ENCODE peak calls at places on chromosomes 1 and 21, in ten cellular contexts. One of them, this sample, is unnamed.

GRCh38 chr1:40384887-40385286 is 11.4 kb downstream of the SMAP2 start:
- DNase-seq in bronchial epithelial cell: no peak
- DNase-seq in tibial artery: no peak
- DNase-seq in mucosa of descending colon: no peak
- DNase-seq in AG04449: no peak
- DNase-seq in prostate gland: no peak
- DNase-seq in fibroblast of lung: no peak
- DNase-seq in upper lobe of left lung: no peak
- DNase-seq in uterus: no peak
- DNase-seq in GM12864: no peak
- DNase-seq in this sample: no peak

GRCh38 chr1:15624315-15624714 is 7.1 kb downstream of the DDI2 start:
- DNase-seq in tibial artery: no peak
- DNase-seq in uterus: no peak
- DNase-seq in bronchial epithelial cell: no peak
- DNase-seq in upper lobe of left lung: no peak
- DNase-seq in AG04449: no peak
- DNase-seq in GM12864: no peak
- DNase-seq in prostate gland: no peak
- DNase-seq in fibroblast of lung: no peak
- DNase-seq in mucosa of descending colon: no peak
- DNase-seq in this sample: no peak

GRCh38 chr1:12615166-12615915 is 2.7 kb downstream of the DHRS3 start:
- DNase-seq in AG04449: no peak
- DNase-seq in upper lobe of left lung: no peak
- DNase-seq in prostate gland: no peak
- DNase-seq in tibial artery: no peak
- DNase-seq in uterus: no peak
- DNase-seq in mucosa of descending colon: peak
- DNase-seq in bronchial epithelial cell: peak
- DNase-seq in fibroblast of lung: no peak
- DNase-seq in GM12864: no peak
- DNase-seq in this sample: no peak

GRCh38 chr1:205972491-205973168 is 29.4 kb upstream of the SLC26A9 start:
- DNase-seq in uterus: no peak
- DNase-seq in tibial artery: no peak
- DNase-seq in GM12864: no peak
- DNase-seq in fibroblast of lung: no peak
- DNase-seq in AG04449: no peak
- DNase-seq in bronchial epithelial cell: no peak
- DNase-seq in prostate gland: no peak
- DNase-seq in upper lobe of left lung: no peak
- DNase-seq in mucosa of descending colon: no peak
- DNase-seq in this sample: no peak

GRCh38 chr1:179589524-179589923 is 2.1 kb upstream of the TDRD5 start:
- DNase-seq in uterus: no peak
- DNase-seq in prostate gland: no peak
- DNase-seq in AG04449: no peak
- DNase-seq in tibial artery: no peak
- DNase-seq in bronchial epithelial cell: no peak
- DNase-seq in fibroblast of lung: no peak
- DNase-seq in mucosa of descending colon: no peak
- DNase-seq in GM12864: no peak
- DNase-seq in upper lobe of left lung: no peak
- DNase-seq in this sample: no peak

GRCh38 chr21:42389449-42389835 is 6.4 kb downstream of the TMPRSS3 start:
- DNase-seq in mucosa of descending colon: peak
- DNase-seq in GM12864: no peak
- DNase-seq in tibial artery: no peak
- DNase-seq in upper lobe of left lung: no peak
- DNase-seq in AG04449: no peak
- DNase-seq in uterus: no peak
- DNase-seq in prostate gland: peak
- DNase-seq in fibroblast of lung: no peak
- DNase-seq in bronchial epithelial cell: no peak
- DNase-seq in this sample: no peak

GRCh38 chr1:28326980-28327379 is 1.9 kb upstream of the MED18 start:
- DNase-seq in fibroblast of lung: no peak
- DNase-seq in upper lobe of left lung: no peak
- DNase-seq in bronchial epithelial cell: peak
- DNase-seq in mucosa of descending colon: no peak
- DNase-seq in tibial artery: no peak
- DNase-seq in uterus: no peak
- DNase-seq in AG04449: no peak
- DNase-seq in GM12864: no peak
- DNase-seq in prostate gland: no peak
- DNase-seq in this sample: no peak

GRCh38 chr1:202623075-202623474 is 87.2 kb downstream of the SYT2 start:
- DNase-seq in upper lobe of left lung: peak
- DNase-seq in bronchial epithelial cell: no peak
- DNase-seq in mucosa of descending colon: no peak
- DNase-seq in GM12864: no peak
- DNase-seq in AG04449: no peak
- DNase-seq in prostate gland: no peak
- DNase-seq in uterus: peak
- DNase-seq in tibial artery: peak
- DNase-seq in fibroblast of lung: peak
- DNase-seq in this sample: peak

DNA sequence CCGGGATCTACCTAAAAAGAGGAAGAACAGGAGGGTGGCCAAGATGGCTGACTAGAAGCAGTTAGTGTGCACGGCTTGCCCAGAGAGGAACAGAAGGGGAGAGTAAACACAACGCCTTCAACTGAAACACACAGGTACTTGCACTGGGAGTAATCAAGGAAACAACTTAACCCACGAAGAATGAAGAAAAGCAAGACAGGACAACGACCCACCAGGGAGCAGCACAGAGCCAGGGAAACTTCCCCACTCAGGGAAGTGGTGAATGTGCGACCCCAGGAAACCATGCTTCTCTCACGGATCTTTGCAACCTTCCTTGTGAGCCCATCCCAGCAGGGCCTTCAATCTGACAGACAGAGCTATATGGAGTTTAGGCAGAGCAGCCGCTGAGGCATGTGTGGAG is 46.1 kb downstream of the ACKR1 start:
- DNase-seq in uterus: no peak
- DNase-seq in prostate gland: no peak
- DNase-seq in GM12864: no peak
- DNase-seq in bronchial epithelial cell: no peak
- DNase-seq in AG04449: no peak
- DNase-seq in upper lobe of left lung: no peak
- DNase-seq in tibial artery: no peak
- DNase-seq in mucosa of descending colon: no peak
- DNase-seq in fibroblast of lung: no peak
- DNase-seq in this sample: no peak
- TF ChIP-seq CTCF in uterus: no peak
- TF ChIP-seq CTCF in prostate gland: no peak
- TF ChIP-seq CTCF in GM12864: no peak
- TF ChIP-seq CTCF in bronchial epithelial cell: no peak
- TF ChIP-seq CTCF in AG04449: no peak
- TF ChIP-seq CTCF in upper lobe of left lung: no peak
- TF ChIP-seq CTCF in tibial artery: no peak
- TF ChIP-seq CTCF in mucosa of descending colon: no peak
- TF ChIP-seq CTCF in fibroblast of lung: no peak
- TF ChIP-seq CTCF in this sample: no peak

GRCh38 chr1:111161843-111162242 is 21.8 kb downstream of the CEPT1 start:
- DNase-seq in uterus: no peak
- DNase-seq in prostate gland: no peak
- DNase-seq in GM12864: no peak
- DNase-seq in tibial artery: no peak
- DNase-seq in AG04449: no peak
- DNase-seq in upper lobe of left lung: no peak
- DNase-seq in fibroblast of lung: peak
- DNase-seq in mucosa of descending colon: no peak
- DNase-seq in bronchial epithelial cell: no peak
- DNase-seq in this sample: no peak
- H3K4me3 ChIP-seq in uterus: no peak
- H3K4me3 ChIP-seq in prostate gland: no peak
- H3K4me3 ChIP-seq in GM12864: no peak
- H3K4me3 ChIP-seq in tibial artery: no peak
- H3K4me3 ChIP-seq in AG04449: no peak
- H3K4me3 ChIP-seq in upper lobe of left lung: no peak
- H3K4me3 ChIP-seq in fibroblast of lung: no peak
- H3K4me3 ChIP-seq in mucosa of descending colon: no peak
- H3K4me3 ChIP-seq in bronchial epithelial cell: no peak
- H3K4me3 ChIP-seq in this sample: no peak

GRCh38 chr1:94688646-94689045 is 131.5 kb upstream of the SLC44A3 start:
- DNase-seq in fibroblast of lung: no peak
- DNase-seq in uterus: no peak
- DNase-seq in prostate gland: no peak
- DNase-seq in tibial artery: no peak
- DNase-seq in mucosa of descending colon: no peak
- DNase-seq in AG04449: no peak
- DNase-seq in bronchial epithelial cell: no peak
- DNase-seq in GM12864: no peak
- DNase-seq in upper lobe of left lung: no peak
- DNase-seq in this sample: no peak

GRCh38 chr1:94694234-94694915 is 125.8 kb upstream of the SLC44A3 start:
- DNase-seq in uterus: no peak
- DNase-seq in prostate gland: no peak
- DNase-seq in GM12864: no peak
- DNase-seq in tibial artery: no peak
- DNase-seq in AG04449: no peak
- DNase-seq in upper lobe of left lung: no peak
- DNase-seq in fibroblast of lung: no peak
- DNase-seq in mucosa of descending colon: no peak
- DNase-seq in bronchial epithelial cell: peak
- DNase-seq in this sample: no peak

GRCh38 chr1:94693435-94693834 is 126.7 kb upstream of the SLC44A3 start:
- DNase-seq in mucosa of descending colon: no peak
- DNase-seq in GM12864: no peak
- DNase-seq in bronchial epithelial cell: no peak
- DNase-seq in AG04449: no peak
- DNase-seq in fibroblast of lung: no peak
- DNase-seq in tibial artery: no peak
- DNase-seq in uterus: no peak
- DNase-seq in prostate gland: no peak
- DNase-seq in upper lobe of left lung: no peak
- DNase-seq in this sample: no peak

GRCh38 chr1:94690033-94690712 is 130.0 kb upstream of the SLC44A3 start:
- DNase-seq in fibroblast of lung: peak
- DNase-seq in bronchial epithelial cell: peak
- DNase-seq in tibial artery: no peak
- DNase-seq in GM12864: no peak
- DNase-seq in mucosa of descending colon: no peak
- DNase-seq in uterus: no peak
- DNase-seq in upper lobe of left lung: no peak
- DNase-seq in prostate gland: no peak
- DNase-seq in AG04449: peak
- DNase-seq in this sample: no peak

DNA sequence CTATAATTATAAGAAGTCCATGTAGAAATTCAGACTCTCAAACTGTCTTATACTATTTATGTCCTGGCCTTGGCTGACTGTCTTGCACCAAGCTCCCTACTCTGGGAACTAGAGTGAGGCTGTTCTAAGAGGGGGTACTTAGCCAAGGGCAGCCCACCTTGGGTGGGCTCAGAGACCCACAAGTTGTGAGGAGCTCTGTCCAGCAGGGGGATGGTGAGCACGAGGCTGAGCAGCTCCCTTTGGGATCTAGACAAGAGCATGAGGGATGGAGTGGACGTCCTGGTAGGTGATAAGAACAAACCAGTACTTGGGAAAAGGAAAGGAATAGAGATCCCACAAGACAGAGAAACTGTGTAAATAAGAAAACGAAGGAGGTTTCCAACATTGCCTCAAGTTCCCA is 127.1 kb upstream of the SLC44A3 start:
- DNase-seq in mucosa of descending colon: no peak
- DNase-seq in uterus: no peak
- DNase-seq in fibroblast of lung: no peak
- DNase-seq in upper lobe of left lung: no peak
- DNase-seq in tibial artery: no peak
- DNase-seq in AG04449: no peak
- DNase-seq in bronchial epithelial cell: no peak
- DNase-seq in prostate gland: no peak
- DNase-seq in GM12864: no peak
- DNase-seq in this sample: no peak
- TF ChIP-seq CTCF in mucosa of descending colon: no peak
- TF ChIP-seq CTCF in uterus: no peak
- TF ChIP-seq CTCF in fibroblast of lung: no peak
- TF ChIP-seq CTCF in upper lobe of left lung: no peak
- TF ChIP-seq CTCF in tibial artery: no peak
- TF ChIP-seq CTCF in AG04449: no peak
- TF ChIP-seq CTCF in bronchial epithelial cell: peak
- TF ChIP-seq CTCF in prostate gland: no peak
- TF ChIP-seq CTCF in GM12864: peak
- TF ChIP-seq CTCF in this sample: peak

GRCh38 chr1:69077198-69077597 is 490.5 kb upstream of the LRRC7 start:
- DNase-seq in prostate gland: no peak
- DNase-seq in mucosa of descending colon: no peak
- DNase-seq in GM12864: no peak
- DNase-seq in fibroblast of lung: no peak
- DNase-seq in bronchial epithelial cell: no peak
- DNase-seq in upper lobe of left lung: no peak
- DNase-seq in tibial artery: no peak
- DNase-seq in AG04449: no peak
- DNase-seq in uterus: no peak
- DNase-seq in this sample: no peak

GRCh38 chr1:69073176-69073575 is 494.5 kb upstream of the LRRC7 start:
- DNase-seq in AG04449: no peak
- DNase-seq in GM12864: no peak
- DNase-seq in fibroblast of lung: no peak
- DNase-seq in upper lobe of left lung: no peak
- DNase-seq in mucosa of descending colon: no peak
- DNase-seq in bronchial epithelial cell: no peak
- DNase-seq in tibial artery: no peak
- DNase-seq in prostate gland: no peak
- DNase-seq in uterus: no peak
- DNase-seq in this sample: no peak

GRCh38 chr1:69081671-69082070 is 486.1 kb upstream of the LRRC7 start:
- DNase-seq in mucosa of descending colon: no peak
- DNase-seq in AG04449: no peak
- DNase-seq in uterus: no peak
- DNase-seq in upper lobe of left lung: no peak
- DNase-seq in bronchial epithelial cell: no peak
- DNase-seq in tibial artery: no peak
- DNase-seq in GM12864: no peak
- DNase-seq in prostate gland: no peak
- DNase-seq in fibroblast of lung: no peak
- DNase-seq in this sample: no peak

GRCh38 chr1:69077633-69078032 is 490.1 kb upstream of the LRRC7 start:
- DNase-seq in uterus: no peak
- DNase-seq in bronchial epithelial cell: no peak
- DNase-seq in tibial artery: no peak
- DNase-seq in mucosa of descending colon: no peak
- DNase-seq in AG04449: no peak
- DNase-seq in upper lobe of left lung: no peak
- DNase-seq in fibroblast of lung: no peak
- DNase-seq in GM12864: no peak
- DNase-seq in prostate gland: no peak
- DNase-seq in this sample: no peak

DNA sequence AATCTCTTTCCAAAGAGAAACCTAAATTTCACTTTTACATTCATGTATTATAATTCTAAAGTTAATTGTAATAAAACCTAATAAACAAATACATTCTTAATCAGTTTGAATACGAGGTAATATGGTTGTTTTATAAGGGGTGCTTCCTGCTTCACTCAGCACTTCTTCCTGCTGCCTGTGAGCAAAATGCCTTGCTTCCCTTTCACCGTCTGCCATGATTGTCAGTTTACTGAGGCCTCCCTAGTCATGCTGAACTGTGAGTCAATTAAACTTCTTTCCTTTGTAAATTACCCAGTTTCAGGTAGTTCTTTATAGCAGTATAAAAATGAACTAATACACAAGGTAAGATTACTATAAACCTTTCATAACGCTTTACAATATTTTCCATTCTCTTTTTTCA is 491.1 kb upstream of the LRRC7 start:
- DNase-seq in fibroblast of lung: no peak
- DNase-seq in GM12864: no peak
- DNase-seq in bronchial epithelial cell: no peak
- DNase-seq in prostate gland: no peak
- DNase-seq in mucosa of descending colon: no peak
- DNase-seq in tibial artery: no peak
- DNase-seq in upper lobe of left lung: no peak
- DNase-seq in uterus: no peak
- DNase-seq in AG04449: no peak
- DNase-seq in this sample: no peak
- H3K4me3 ChIP-seq in fibroblast of lung: no peak
- H3K4me3 ChIP-seq in GM12864: no peak
- H3K4me3 ChIP-seq in bronchial epithelial cell: no peak
- H3K4me3 ChIP-seq in prostate gland: no peak
- H3K4me3 ChIP-seq in mucosa of descending colon: no peak
- H3K4me3 ChIP-seq in tibial artery: no peak
- H3K4me3 ChIP-seq in upper lobe of left lung: no peak
- H3K4me3 ChIP-seq in uterus: no peak
- H3K4me3 ChIP-seq in AG04449: no peak
- H3K4me3 ChIP-seq in this sample: no peak